ENCODE peak calls at places on chromosomes 7 and 10, in four cellular contexts. A is GM23338, C is lower lobe of right lung, K is psoas muscle. N is an unnamed sample. For H3K4me1, the result is how much of the 10 kb centered on the place peaks cover.

GRCh38 chr7:45224832-45225231 is 67.2 kb downstream of the RAMP3 start:
- DNase-seq in A (peak), C (no peak), K (no peak), N (no peak)

GRCh38 chr7:74633451-74633921 is 24.0 kb upstream of the GTF2I start:
- DNase-seq in A (no peak), C (no peak), K (no peak), N (no peak)

GRCh38 chr10:127195571-127196226 is 692 bp downstream of the INSYN2A start:
- DNase-seq in A (peak), C (no peak), K (no peak), N (no peak)

GRCh38 chr7:99211241-99211602 is 3.3 kb upstream of the KPNA7 start:
- DNase-seq in A (no peak), C (no peak), K (no peak), N (no peak)

GRCh38 chr7:93883917-93884345 is 6.6 kb downstream of the TFPI2 start:
- DNase-seq in A (no peak), C (no peak), K (no peak), N (no peak)

GRCh38 chr10:78953124-78954008 is 115.4 kb upstream of the ZMIZ1 start:
- DNase-seq in A (no peak), C (no peak), K (peak), N (no peak)

GRCh38 chr10:69232736-69233135 is 12.6 kb downstream of the HKDC1 start:
- DNase-seq in A (no peak), C (no peak), K (no peak), N (peak)

GRCh38 chr7:99380823-99381663 is 6.5 kb downstream of the ARPC1B start:
- DNase-seq in A (no peak), C (no peak), K (no peak), N (peak)

GRCh38 chr7:157475095-157475494 is 138.3 kb downstream of the DNAJB6 start:
- DNase-seq in A (no peak), C (no peak), K (no peak), N (no peak)

GRCh38 chr7:32400676-32401075 is 89.5 kb downstream of the LSM5 start:
- DNase-seq in A (no peak), C (no peak), K (no peak), N (no peak)

GRCh38 chr10:106285199-106285598 is 879.3 kb downstream of the SORCS1 start:
- DNase-seq in A (peak), C (no peak), K (no peak), N (no peak)

GRCh38 chr7:295155-296154 is 5.5 kb downstream of the FOXL3 start:
- DNase-seq in A (no peak), C (no peak), K (no peak), N (no peak)

GRCh38 chr7:116443101-116443523 is 56.4 kb upstream of the CAV2 start:
- DNase-seq in A (no peak), C (no peak), K (no peak), N (no peak)

GRCh38 chr7:116227678-116228239 is 17.4 kb downstream of the TES start:
- DNase-seq in A (no peak), C (no peak), K (no peak), N (no peak)

GRCh38 chr7:68853254-68853653 is 745.0 kb upstream of the AUTS2 start:
- DNase-seq in A (no peak), C (no peak), K (no peak), N (no peak)

GRCh38 chr10:23439452-23439919 is 611 bp downstream of the OTUD1 start:
- DNase-seq in A (peak), C (no peak), K (no peak), N (no peak)

GRCh38 chr7:50303082-50303893 is 1.2 kb upstream of the IKZF1 start:
- DNase-seq in A (peak), C (no peak), K (no peak), N (no peak)

GRCh38 chr10:50635286-50635685 is 11.5 kb upstream of the SGMS1 start:
- DNase-seq in A (no peak), C (no peak), K (no peak), N (no peak)

GRCh38 chr7:2734761-2735571 is 47.0 kb downstream of the AMZ1 start:
- DNase-seq in A (no peak), C (no peak), K (no peak), N (peak)

GRCh38 chr10:14952851-14953451 is 945 bp downstream of the DCLRE1C start:
- DNase-seq in A (peak), C (no peak), K (no peak), N (no peak)

GRCh38 chr7:151416921-151417320 is 7.1 kb upstream of the WDR86 start:
- DNase-seq in A (peak), C (no peak), K (no peak), N (no peak)

GRCh38 chr7:22329816-22330524 is 27.0 kb downstream of the RAPGEF5 start:
- DNase-seq in A (no peak), C (no peak), K (no peak), N (peak)

GRCh38 chr10:98316661-98317060 is 48.7 kb upstream of the LOXL4 start:
- DNase-seq in A (no peak), C (no peak), K (no peak), N (no peak)

GRCh38 chr7:44158873-44159631 is 17.9 kb upstream of the MYL7 start:
- DNase-seq in A (no peak), C (no peak), K (no peak), N (no peak)

GRCh38 chr7:47382200-47382599 is 199.7 kb downstream of the TNS3 start:
- DNase-seq in A (no peak), C (no peak), K (peak), N (no peak)

GRCh38 chr7:129865932-129866214 is 86.9 kb downstream of the UBE2H start:
- DNase-seq in A (no peak), C (no peak), K (no peak), N (no peak)
- H3K4me1 ChIP-seq in A (under half), C (half or more), K (half or more), N (under half)

GRCh38 chr10:68223535-68224165 is 8.3 kb downstream of the ATOH7 start:
- DNase-seq in A (peak), C (no peak), K (no peak), N (peak)
- TF ChIP-seq CTCF in A (peak), C (no peak), K (no peak), N (no peak)

DNA sequence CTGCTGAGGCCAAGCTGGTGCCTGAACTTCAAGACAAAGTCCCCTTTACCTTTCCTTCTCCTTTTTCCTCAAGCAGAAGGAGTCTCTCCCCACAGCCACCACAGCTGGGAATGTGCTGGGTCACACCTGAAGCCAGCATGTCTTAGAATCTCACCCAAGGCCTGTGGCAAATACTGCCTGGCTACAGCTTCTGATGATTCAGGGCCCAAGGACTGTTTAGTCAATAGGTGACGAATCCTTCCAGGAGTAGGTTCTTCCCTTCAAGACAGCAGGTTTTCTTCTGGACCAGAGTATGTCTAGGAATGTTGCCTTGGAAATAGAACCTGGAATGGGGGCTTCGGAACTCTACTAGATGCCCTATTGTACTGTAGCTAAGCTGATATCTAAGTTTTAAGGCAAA is 374.6 kb downstream of the KIF20B start:
- DNase-seq in A (no peak), C (no peak), K (no peak), N (no peak)
- H3K4me1 ChIP-seq in A (under half), C (under half), K (under half), N (under half)

GRCh38 chr10:80457554-80458262 is 3.6 kb downstream of the TSPAN14 start:
- DNase-seq in A (peak), C (no peak), K (no peak), N (peak)
- TF ChIP-seq CTCF in A (peak), C (no peak), K (no peak), N (no peak)